ENCODE peak calls at places on chromosome 1, in ten cellular contexts. B is endothelial cell of umbilical vein; I is SJSA1; H is keratinocyte; A is uterus; Q is IMR-90; J is effector memory CD4-positive, alpha-beta T cell; P is fibroblast of lung; G is aorta; K is breast epithelium. S is an unnamed sample. For H3K4me1 and H3K9me3, the result is how much of the 10 kb centered on the place peaks cover.

GRCh38 chr1:236039736-236040670 is 24.9 kb downstream of the NID1 start:
- DNase-seq in B (no peak), H (no peak), K (no peak), P (peak), I (no peak), G (no peak), J (no peak), Q (peak), A (peak), S (peak)

GRCh38 chr1:121519042-121519755 is 334.4 kb downstream of the SRGAP2C start:
- DNase-seq in A (no peak), J (peak), P (peak), K (no peak), Q (no peak), I (no peak), H (peak), B (peak), G (peak), S (peak)

GRCh38 chr1:157770442-157771043 is 6.4 kb downstream of the FCRL2 start:
- DNase-seq in J (no peak), H (no peak), G (no peak), Q (peak), K (no peak), A (no peak), P (no peak), B (no peak), I (no peak), S (no peak)

GRCh38 chr1:225691861-225692516 is 39.1 kb upstream of the ENAH start:
- DNase-seq in B (no peak), J (no peak), H (no peak), K (no peak), I (no peak), Q (peak), A (no peak), G (no peak), P (peak), S (no peak)

GRCh38 chr1:113930499-113931161 is 1.5 kb downstream of the HIPK1 start:
- DNase-seq in P (peak), K (no peak), I (peak), G (peak), H (no peak), A (no peak), J (peak), Q (peak), B (peak), S (no peak)

GRCh38 chr1:91651671-91652071 is 151.0 kb downstream of the CDC7 start:
- DNase-seq in A (peak), H (no peak), B (peak), K (no peak), J (no peak), G (peak), I (no peak), P (peak), Q (peak), S (peak)

GRCh38 chr1:20153000-20153418 is 13.9 kb downstream of the PLA2G2F start:
- DNase-seq in H (no peak), P (peak), B (no peak), Q (no peak), G (peak), I (no peak), A (no peak), J (no peak), K (no peak), S (peak)

GRCh38 chr1:33364578-33364945 is 43.7 kb upstream of the A3GALT2 start:
- DNase-seq in I (no peak), H (no peak), B (no peak), P (no peak), J (no peak), A (no peak), G (no peak), Q (no peak), K (no peak), S (no peak)

GRCh38 chr1:7726623-7727022 is 44.5 kb upstream of the VAMP3 start:
- DNase-seq in A (no peak), H (no peak), P (no peak), G (no peak), Q (no peak), J (no peak), B (peak), K (no peak), I (no peak), S (no peak)

GRCh38 chr1:114352797-114353196 is 158.2 kb downstream of the TRIM33 start:
- DNase-seq in P (peak), J (no peak), Q (no peak), G (no peak), I (no peak), B (no peak), H (no peak), A (no peak), K (no peak), S (no peak)

GRCh38 chr1:3821004-3821933 is 25.0 kb upstream of the LRRC47 start:
- DNase-seq in K (no peak), I (no peak), Q (no peak), J (no peak), A (no peak), H (no peak), B (no peak), P (no peak), G (no peak), S (no peak)

GRCh38 chr1:175188936-175189335 is 3.6 kb downstream of the KIAA0040 start:
- DNase-seq in Q (no peak), B (no peak), I (no peak), K (no peak), A (no peak), G (peak), P (no peak), H (no peak), J (peak), S (no peak)

GRCh38 chr1:228978486-228979324 is 243.4 kb downstream of the RHOU start:
- DNase-seq in J (no peak), I (no peak), A (peak), H (no peak), G (peak), K (peak), Q (no peak), P (peak), B (no peak), S (peak)

GRCh38 chr1:231817813-231818212 is 191.2 kb downstream of the DISC1 start:
- DNase-seq in H (no peak), J (no peak), I (no peak), B (no peak), G (no peak), K (no peak), P (peak), A (no peak), Q (peak), S (no peak)

GRCh38 chr1:17567582-17567981 is 28.1 kb downstream of the ARHGEF10L start:
- DNase-seq in J (no peak), B (no peak), H (no peak), K (no peak), G (peak), A (peak), Q (peak), P (peak), I (no peak), S (no peak)

GRCh38 chr1:180252638-180253536 is 22.8 kb downstream of the LHX4 start:
- DNase-seq in I (peak), H (peak), G (peak), B (peak), P (peak), K (no peak), J (peak), A (peak), Q (peak), S (peak)

DNA sequence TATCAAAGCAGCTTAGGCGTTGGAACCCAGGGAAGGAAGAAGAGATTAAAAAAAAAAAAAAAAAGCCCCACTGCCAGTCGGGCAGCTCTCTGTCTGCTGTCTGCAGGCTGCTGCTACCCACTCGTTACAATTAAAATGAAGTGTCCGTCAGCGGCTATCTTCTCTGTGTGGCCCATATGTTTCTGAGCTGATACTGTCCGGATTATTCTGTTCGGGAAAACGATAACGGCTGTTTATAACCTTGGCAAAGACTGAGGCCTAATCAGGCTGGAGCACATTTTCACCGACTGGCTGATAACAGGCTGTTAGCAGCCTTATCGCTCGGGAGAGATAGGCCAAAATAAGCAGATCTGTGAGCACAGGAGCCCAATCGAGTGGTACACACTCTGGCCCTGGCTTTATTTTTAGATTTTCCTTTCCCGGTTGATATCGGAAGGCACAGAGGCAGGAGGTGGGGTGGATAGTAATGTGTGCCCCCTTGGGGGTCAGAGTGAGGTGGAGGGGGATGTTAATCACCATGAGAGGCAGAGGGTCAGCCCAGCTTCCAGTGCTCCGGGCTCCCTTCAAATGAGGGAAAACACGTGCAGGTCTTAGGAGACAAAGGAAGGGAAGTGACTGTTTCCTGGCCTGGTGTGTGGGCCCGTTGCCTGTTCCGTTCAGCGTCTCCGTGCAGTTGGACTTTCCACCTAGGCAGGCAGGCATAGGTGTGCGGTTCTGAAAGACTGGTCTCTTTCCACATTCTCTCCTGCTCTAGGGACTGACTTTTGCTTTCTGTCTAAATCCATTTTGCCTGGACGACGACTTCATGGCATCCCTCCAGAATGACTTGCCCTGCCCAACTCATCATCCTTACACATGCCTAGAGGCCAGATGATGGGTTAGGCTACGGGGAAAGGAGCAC is 153.4 kb downstream of the PBX1 start:
- DNase-seq in B (peak), J (no peak), G (no peak), P (peak), H (no peak), I (no peak), Q (peak), A (peak), K (no peak), S (no peak)
- H3K4me1 ChIP-seq in B (under half), J (under half), G (under half), P (under half), H (under half), I (under half), Q (under half), A (under half), K (under half), S (half or more)

GRCh38 chr1:203250936-203251335 is 21.5 kb upstream of the CHIT1 start:
- DNase-seq in A (no peak), H (no peak), B (no peak), Q (no peak), P (no peak), G (no peak), K (no peak), J (no peak), I (no peak), S (no peak)

DNA sequence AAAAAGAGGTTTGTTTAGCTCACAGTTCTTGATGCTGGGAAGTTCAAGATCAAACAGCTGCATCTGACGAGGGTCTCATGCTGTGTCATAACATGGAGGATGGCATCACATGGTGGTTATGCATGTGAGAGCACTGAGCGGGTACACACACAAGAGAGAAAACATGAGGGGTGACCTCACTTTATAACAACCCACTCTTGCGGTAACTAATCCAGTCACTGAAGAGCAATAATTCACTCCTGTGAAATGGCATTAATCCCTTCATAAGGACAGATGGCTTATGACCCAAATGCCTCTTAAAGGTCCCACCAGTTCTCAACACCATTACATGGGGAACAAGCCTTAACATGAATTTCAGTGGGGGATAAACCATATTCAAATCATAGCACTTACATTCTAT is 23.2 kb upstream of the CHIT1 start:
- DNase-seq in K (no peak), G (no peak), Q (no peak), J (no peak), A (no peak), H (no peak), B (no peak), I (no peak), P (no peak), S (no peak)
- H3K9me3 ChIP-seq in K (under half), G (under half), Q (under half), J (under half), A (under half), H (under half), B (under half), I (under half), P (under half), S (under half)

GRCh38 chr1:211469113-211469512 is 22.8 kb downstream of the RD3 start:
- DNase-seq in K (no peak), A (no peak), H (no peak), J (no peak), P (no peak), I (no peak), B (peak), Q (no peak), G (no peak), S (no peak)

GRCh38 chr1:211473823-211474222 is 18.1 kb downstream of the RD3 start:
- DNase-seq in K (no peak), H (no peak), A (no peak), J (no peak), P (no peak), G (no peak), I (no peak), B (no peak), Q (no peak), S (no peak)

GRCh38 chr1:211468595-211468994 is 23.4 kb downstream of the RD3 start:
- DNase-seq in P (no peak), Q (no peak), J (no peak), I (no peak), K (no peak), G (peak), B (peak), A (peak), H (no peak), S (peak)

GRCh38 chr1:211472724-211473123 is 19.2 kb downstream of the RD3 start:
- DNase-seq in J (no peak), I (no peak), B (no peak), P (no peak), G (no peak), K (no peak), H (no peak), Q (no peak), A (no peak), S (no peak)

GRCh38 chr1:211469938-211470529 is 21.9 kb downstream of the RD3 start:
- DNase-seq in G (peak), A (peak), B (peak), H (peak), I (peak), K (peak), P (peak), J (no peak), Q (peak), S (peak)
- H3K27ac ChIP-seq in G (no peak), A (no peak), B (no peak), H (no peak), I (no peak), K (no peak), P (no peak), J (no peak), Q (no peak), S (no peak)

DNA sequence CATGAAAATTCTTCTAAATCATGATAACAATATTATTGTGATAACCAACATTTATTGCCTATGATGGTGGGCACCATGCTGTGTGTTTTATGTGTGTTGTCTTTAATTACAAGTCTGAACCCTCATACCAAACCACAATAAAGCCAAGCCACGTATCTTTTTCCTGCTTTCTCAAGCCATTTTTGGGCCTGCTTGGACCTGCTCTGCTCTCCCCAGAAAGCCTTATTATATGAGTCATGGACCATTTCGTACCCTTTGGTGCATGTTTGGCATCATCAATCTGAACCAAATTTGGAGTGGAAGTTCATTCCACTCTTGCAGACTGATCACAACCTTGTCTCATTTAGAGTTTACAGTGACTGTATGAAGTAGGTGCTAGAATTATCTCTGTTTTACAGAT is 87.3 kb upstream of the CD53 start:
- DNase-seq in I (no peak), J (no peak), Q (no peak), K (no peak), G (no peak), H (no peak), A (no peak), P (no peak), B (no peak), S (no peak)
- H3K4me1 ChIP-seq in I (under half), J (half or more), Q (under half), K (under half), G (under half), H (under half), A (under half), P (under half), B (under half), S (under half)

GRCh38 chr1:208448425-208448824 is 204.2 kb upstream of the PLXNA2 start:
- DNase-seq in H (no peak), J (no peak), Q (no peak), A (no peak), B (no peak), G (no peak), P (no peak), K (no peak), I (no peak), S (no peak)

GRCh38 chr1:208449951-208450350 is 205.8 kb upstream of the PLXNA2 start:
- DNase-seq in J (no peak), I (no peak), Q (no peak), B (no peak), G (no peak), K (no peak), H (no peak), A (no peak), P (no peak), S (no peak)

GRCh38 chr1:208450958-208451357 is 206.8 kb upstream of the PLXNA2 start:
- DNase-seq in H (no peak), J (no peak), B (no peak), G (no peak), I (no peak), K (no peak), Q (no peak), P (no peak), A (no peak), S (no peak)

GRCh38 chr1:208445710-208446702 is 201.8 kb upstream of the PLXNA2 start:
- DNase-seq in B (peak), Q (no peak), A (no peak), J (no peak), G (no peak), K (no peak), H (no peak), I (no peak), P (no peak), S (no peak)
- H3K9me3 ChIP-seq in B (under half), Q (under half), A (under half), J (under half), G (under half), K (under half), H (under half), I (under half), P (under half), S (under half)

GRCh38 chr1:116475850-116476218 is 95.0 kb downstream of the CD58 start:
- DNase-seq in K (no peak), P (no peak), I (no peak), Q (no peak), A (no peak), H (no peak), J (no peak), B (no peak), G (no peak), S (no peak)

GRCh38 chr1:116476321-116476720 is 94.5 kb downstream of the CD58 start:
- DNase-seq in J (no peak), G (no peak), H (no peak), B (no peak), I (no peak), A (no peak), Q (no peak), P (no peak), K (no peak), S (no peak)

GRCh38 chr1:116478621-116479020 is 92.2 kb downstream of the CD58 start:
- DNase-seq in A (no peak), H (no peak), Q (no peak), B (no peak), J (no peak), G (no peak), K (no peak), P (no peak), I (no peak), S (no peak)

GRCh38 chr1:116474921-116475849 is 95.6 kb downstream of the CD58 start:
- DNase-seq in K (no peak), Q (no peak), A (no peak), H (no peak), G (no peak), I (no peak), B (no peak), P (no peak), J (no peak), S (peak)

GRCh38 chr1:116477428-116477827 is 93.4 kb downstream of the CD58 start:
- DNase-seq in I (no peak), H (no peak), A (no peak), G (no peak), K (no peak), P (no peak), J (no peak), Q (no peak), B (no peak), S (no peak)
- H3K27ac ChIP-seq in I (no peak), H (no peak), A (no peak), G (no peak), K (no peak), P (no peak), J (no peak), Q (no peak), B (no peak), S (peak)

GRCh38 chr1:218983433-218983832 is 190.2 kb upstream of the LYPLAL1 start:
- DNase-seq in K (no peak), Q (no peak), I (no peak), H (no peak), P (no peak), J (no peak), A (no peak), B (no peak), G (no peak), S (no peak)

GRCh38 chr1:218985424-218985823 is 188.3 kb upstream of the LYPLAL1 start:
- DNase-seq in P (no peak), G (no peak), J (no peak), I (no peak), K (no peak), B (no peak), H (no peak), A (no peak), Q (no peak), S (no peak)

GRCh38 chr1:218982482-218982881 is 191.2 kb upstream of the LYPLAL1 start:
- DNase-seq in B (no peak), Q (no peak), P (no peak), I (no peak), K (no peak), G (no peak), J (no peak), H (no peak), A (no peak), S (no peak)

GRCh38 chr1:218986816-218987215 is 186.9 kb upstream of the LYPLAL1 start:
- DNase-seq in K (no peak), H (no peak), B (no peak), A (no peak), J (no peak), P (no peak), G (no peak), Q (no peak), I (no peak), S (no peak)

GRCh38 chr1:218983848-218984247 is 189.8 kb upstream of the LYPLAL1 start:
- DNase-seq in A (no peak), B (peak), G (no peak), I (no peak), P (no peak), Q (no peak), K (no peak), H (no peak), J (no peak), S (no peak)
- H3K4me1 ChIP-seq in A (under half), B (under half), G (under half), I (under half), P (under half), Q (under half), K (under half), H (under half), J (under half), S (under half)

GRCh38 chr1:205017766-205018165 is 25.2 kb upstream of the CNTN2 start:
- DNase-seq in I (no peak), A (no peak), P (no peak), K (no peak), B (no peak), H (no peak), Q (no peak), G (no peak), J (no peak), S (no peak)

GRCh38 chr1:205018381-205018780 is 24.6 kb upstream of the CNTN2 start:
- DNase-seq in H (no peak), G (no peak), I (no peak), Q (no peak), A (no peak), B (no peak), P (no peak), K (no peak), J (no peak), S (no peak)

GRCh38 chr1:205016584-205016983 is 26.4 kb upstream of the CNTN2 start:
- DNase-seq in A (no peak), H (no peak), G (no peak), P (no peak), Q (no peak), I (no peak), K (no peak), J (no peak), B (no peak), S (no peak)

GRCh38 chr1:205016075-205016474 is 26.9 kb upstream of the CNTN2 start:
- DNase-seq in Q (no peak), H (no peak), J (no peak), G (no peak), K (no peak), P (no peak), A (no peak), I (no peak), B (no peak), S (no peak)

GRCh38 chr1:205017036-205017435 is 26.0 kb upstream of the CNTN2 start:
- DNase-seq in J (no peak), G (no peak), P (no peak), B (no peak), H (no peak), Q (no peak), A (no peak), I (no peak), K (no peak), S (no peak)
- H3K9me3 ChIP-seq in J (under half), G (under half), P (under half), B (under half), H (under half), Q (under half), A (under half), I (under half), K (under half), S (under half)

S was measured in left ventricle myocardium inferior.